ENCODE peak calls at places on chromosomes 3 and 15, in ten cellular contexts. J is GM12892, T is lower leg skin, W is heart left ventricle, Q is upper lobe of left lung, B is body of pancreas, H is NB4, C is sigmoid colon, I is H54, L is GM12878. Z is an unnamed sample.

GRCh38 chr15:95630683-95631082 is 699.8 kb upstream of the NR2F2 start:
- DNase-seq in J (no peak), T (no peak), W (no peak), Q (no peak), B (no peak), H (no peak), C (no peak), I (no peak), L (no peak), Z (no peak)

GRCh38 chr3:96478496-96478895 is 335.9 kb upstream of the EPHA6 start:
- DNase-seq in J (no peak), T (no peak), W (no peak), Q (no peak), B (no peak), H (no peak), C (no peak), I (no peak), L (no peak), Z (no peak)

GRCh38 chr3:69091389-69092029 is 6.8 kb downstream of the ARL6IP5 start:
- DNase-seq in J (no peak), T (no peak), W (no peak), Q (no peak), B (no peak), H (no peak), C (no peak), I (no peak), L (no peak), Z (no peak)

GRCh38 chr3:129003578-129004112 is 2.5 kb downstream of the EFCC1 start:
- DNase-seq in J (no peak), T (no peak), W (no peak), Q (peak), B (peak), H (no peak), C (no peak), I (no peak), L (no peak), Z (peak)

GRCh38 chr15:59997070-59997701 is 6.9 kb upstream of the FOXB1 start:
- DNase-seq in J (peak), T (no peak), W (no peak), Q (no peak), B (no peak), H (peak), C (no peak), I (no peak), L (no peak), Z (no peak)

GRCh38 chr15:63655683-63656372 is 58.6 kb downstream of the FBXL22 start:
- DNase-seq in J (no peak), T (no peak), W (peak), Q (no peak), B (no peak), H (no peak), C (no peak), I (no peak), L (no peak), Z (no peak)

GRCh38 chr3:21620511-21621395 is 130.3 kb downstream of the ZNF385D start:
- DNase-seq in J (no peak), T (no peak), W (no peak), Q (no peak), B (no peak), H (no peak), C (no peak), I (peak), L (no peak), Z (no peak)

GRCh38 chr3:44960387-44961026 is 15.5 kb downstream of the ZDHHC3 start:
- DNase-seq in J (no peak), T (no peak), W (no peak), Q (no peak), B (no peak), H (peak), C (no peak), I (no peak), L (no peak), Z (no peak)

GRCh38 chr3:120705851-120706582 is 24.0 kb upstream of the HGD start:
- DNase-seq in J (no peak), T (no peak), W (no peak), Q (no peak), B (no peak), H (no peak), C (no peak), I (no peak), L (no peak), Z (no peak)

GRCh38 chr3:8421711-8422110 is 79.9 kb upstream of the LMCD1 start:
- DNase-seq in J (no peak), T (no peak), W (no peak), Q (no peak), B (no peak), H (no peak), C (no peak), I (no peak), L (no peak), Z (no peak)

GRCh38 chr15:94070341-94071275 is 160.8 kb upstream of the MCTP2 start:
- DNase-seq in J (no peak), T (no peak), W (peak), Q (peak), B (no peak), H (peak), C (peak), I (peak), L (no peak), Z (no peak)

GRCh38 chr15:20358066-20358780 is 183.4 kb downstream of the GOLGA6L6 start:
- DNase-seq in J (no peak), T (no peak), W (no peak), Q (no peak), B (no peak), H (no peak), C (peak), I (no peak), L (no peak), Z (no peak)

GRCh38 chr15:32105258-32106248 is 75.2 kb downstream of the CHRNA7 start:
- DNase-seq in J (no peak), T (no peak), W (peak), Q (no peak), B (peak), H (no peak), C (no peak), I (no peak), L (no peak), Z (no peak)

GRCh38 chr3:53775834-53776251 is 70.4 kb downstream of the CHDH start:
- DNase-seq in J (no peak), T (no peak), W (no peak), Q (no peak), B (no peak), H (no peak), C (no peak), I (no peak), L (no peak), Z (no peak)

GRCh38 chr3:12638105-12638504 is 25.8 kb downstream of the RAF1 start:
- DNase-seq in J (no peak), T (no peak), W (no peak), Q (no peak), B (peak), H (no peak), C (no peak), I (no peak), L (no peak), Z (no peak)

GRCh38 chr3:168653255-168653654 is 557.5 kb upstream of the GOLIM4 start:
- DNase-seq in J (no peak), T (no peak), W (no peak), Q (no peak), B (no peak), H (no peak), C (no peak), I (no peak), L (no peak), Z (no peak)

GRCh38 chr3:152778001-152778400 is 56.9 kb upstream of the P2RY1 start:
- DNase-seq in J (no peak), T (no peak), W (no peak), Q (no peak), B (no peak), H (no peak), C (no peak), I (no peak), L (no peak), Z (no peak)

GRCh38 chr3:177810162-177810623 is 612.9 kb upstream of the TBL1XR1 start:
- DNase-seq in J (no peak), T (no peak), W (no peak), Q (no peak), B (no peak), H (no peak), C (no peak), I (no peak), L (no peak), Z (no peak)

GRCh38 chr15:36407647-36408046 is 171.8 kb upstream of the CDIN1 start:
- DNase-seq in J (no peak), T (no peak), W (no peak), Q (no peak), B (no peak), H (no peak), C (no peak), I (no peak), L (no peak), Z (peak)

GRCh38 chr3:120908030-120908802 is at the start of gene STXBP5L:
- DNase-seq in J (peak), T (peak), W (peak), Q (peak), B (peak), H (peak), C (peak), I (peak), L (no peak), Z (peak)

GRCh38 chr3:39101022-39101689 is 6.3 kb downstream of the GORASP1 start:
- DNase-seq in J (peak), T (no peak), W (no peak), Q (no peak), B (peak), H (peak), C (no peak), I (peak), L (no peak), Z (peak)

GRCh38 chr15:39084683-39085530 is 496.0 kb upstream of the THBS1 start:
- DNase-seq in J (no peak), T (no peak), W (peak), Q (no peak), B (peak), H (peak), C (peak), I (peak), L (no peak), Z (no peak)

GRCh38 chr15:51318382-51319150 is 19.8 kb downstream of the CYP19A1 start:
- DNase-seq in J (no peak), T (no peak), W (no peak), Q (no peak), B (no peak), H (peak), C (no peak), I (no peak), L (no peak), Z (no peak)

GRCh38 chr3:159882784-159883779 is 105.6 kb upstream of the IL12A start:
- DNase-seq in J (no peak), T (no peak), W (peak), Q (peak), B (no peak), H (no peak), C (no peak), I (no peak), L (no peak), Z (no peak)

GRCh38 chr3:79354179-79354688 is 413.6 kb downstream of the ROBO1 start:
- DNase-seq in J (no peak), T (no peak), W (no peak), Q (no peak), B (no peak), H (no peak), C (no peak), I (no peak), L (no peak), Z (no peak)

GRCh38 chr3:14238356-14238755 is 59.7 kb downstream of the LSM3 start:
- DNase-seq in J (no peak), T (no peak), W (no peak), Q (no peak), B (no peak), H (no peak), C (no peak), I (no peak), L (no peak), Z (no peak)

GRCh38 chr15:65576669-65577068 is 34.3 kb downstream of the INTS14 start:
- DNase-seq in J (no peak), T (no peak), W (no peak), Q (no peak), B (no peak), H (no peak), C (no peak), I (peak), L (no peak), Z (no peak)

GRCh38 chr3:124923833-124924232 is 10.7 kb downstream of the MUC13 start:
- DNase-seq in J (no peak), T (no peak), W (no peak), Q (no peak), B (no peak), H (no peak), C (no peak), I (no peak), L (no peak), Z (no peak)

GRCh38 chr3:25863560-25863959 is 73.7 kb downstream of the OXSM start:
- DNase-seq in J (no peak), T (no peak), W (no peak), Q (no peak), B (no peak), H (peak), C (no peak), I (no peak), L (no peak), Z (no peak)

GRCh38 chr15:62899090-62899493 is 143.5 kb upstream of the TPM1 start:
- DNase-seq in J (no peak), T (no peak), W (peak), Q (no peak), B (peak), H (no peak), C (peak), I (no peak), L (no peak), Z (no peak)

GRCh38 chr3:100833483-100833882 is 124.2 kb downstream of the TFG start:
- DNase-seq in J (no peak), T (no peak), W (no peak), Q (no peak), B (no peak), H (no peak), C (no peak), I (no peak), L (no peak), Z (no peak)

GRCh38 chr3:71847794-71848193 is 62.8 kb upstream of the PROK2 start:
- DNase-seq in J (no peak), T (no peak), W (no peak), Q (no peak), B (no peak), H (no peak), C (no peak), I (no peak), L (no peak), Z (no peak)

GRCh38 chr3:123678108-123678511 is 93.3 kb upstream of the HACD2 start:
- DNase-seq in J (no peak), T (no peak), W (no peak), Q (no peak), B (no peak), H (no peak), C (no peak), I (peak), L (no peak), Z (no peak)

GRCh38 chr3:127817331-127817821 is 4.9 kb downstream of the MGLL start:
- DNase-seq in J (no peak), T (no peak), W (peak), Q (peak), B (no peak), H (no peak), C (no peak), I (peak), L (no peak), Z (no peak)
- TF ChIP-seq POLR2A in J (no peak), T (no peak), W (no peak), Q (no peak), B (no peak), H (no peak), C (no peak), I (no peak), L (no peak), Z (no peak)

DNA sequence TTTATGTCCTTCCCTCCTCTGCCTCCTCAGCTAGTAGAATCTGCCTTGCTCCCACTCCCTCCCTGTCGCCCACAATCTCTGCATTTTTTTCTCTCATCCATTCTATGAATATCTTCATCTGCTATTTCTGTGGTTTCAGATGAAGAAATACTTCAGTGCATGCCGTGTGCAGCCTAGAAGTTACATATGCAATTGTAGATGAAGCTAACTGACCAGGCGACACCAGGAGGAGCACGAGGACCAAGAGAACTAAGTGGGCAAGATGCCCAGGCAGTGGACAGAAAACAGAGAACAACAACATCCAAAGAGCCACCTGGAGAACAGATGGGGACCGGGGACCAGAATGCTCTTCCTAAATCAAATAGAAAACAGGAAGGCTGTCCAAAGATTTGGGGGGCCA is 121.4 kb upstream of the ATP11B start:
- DNase-seq in J (no peak), T (no peak), W (no peak), Q (no peak), B (no peak), H (no peak), C (no peak), I (no peak), L (no peak), Z (no peak)
- TF ChIP-seq POLR2A in J (no peak), T (no peak), W (no peak), Q (no peak), B (no peak), H (no peak), C (no peak), I (no peak), L (no peak), Z (no peak)

GRCh38 chr3:86990171-86990733 is 697 bp downstream of the VGLL3 start:
- DNase-seq in J (no peak), T (no peak), W (peak), Q (no peak), B (peak), H (no peak), C (peak), I (no peak), L (no peak), Z (no peak)
- TF ChIP-seq POLR2A in J (no peak), T (no peak), W (no peak), Q (no peak), B (no peak), H (no peak), C (no peak), I (no peak), L (no peak), Z (no peak)

DNA sequence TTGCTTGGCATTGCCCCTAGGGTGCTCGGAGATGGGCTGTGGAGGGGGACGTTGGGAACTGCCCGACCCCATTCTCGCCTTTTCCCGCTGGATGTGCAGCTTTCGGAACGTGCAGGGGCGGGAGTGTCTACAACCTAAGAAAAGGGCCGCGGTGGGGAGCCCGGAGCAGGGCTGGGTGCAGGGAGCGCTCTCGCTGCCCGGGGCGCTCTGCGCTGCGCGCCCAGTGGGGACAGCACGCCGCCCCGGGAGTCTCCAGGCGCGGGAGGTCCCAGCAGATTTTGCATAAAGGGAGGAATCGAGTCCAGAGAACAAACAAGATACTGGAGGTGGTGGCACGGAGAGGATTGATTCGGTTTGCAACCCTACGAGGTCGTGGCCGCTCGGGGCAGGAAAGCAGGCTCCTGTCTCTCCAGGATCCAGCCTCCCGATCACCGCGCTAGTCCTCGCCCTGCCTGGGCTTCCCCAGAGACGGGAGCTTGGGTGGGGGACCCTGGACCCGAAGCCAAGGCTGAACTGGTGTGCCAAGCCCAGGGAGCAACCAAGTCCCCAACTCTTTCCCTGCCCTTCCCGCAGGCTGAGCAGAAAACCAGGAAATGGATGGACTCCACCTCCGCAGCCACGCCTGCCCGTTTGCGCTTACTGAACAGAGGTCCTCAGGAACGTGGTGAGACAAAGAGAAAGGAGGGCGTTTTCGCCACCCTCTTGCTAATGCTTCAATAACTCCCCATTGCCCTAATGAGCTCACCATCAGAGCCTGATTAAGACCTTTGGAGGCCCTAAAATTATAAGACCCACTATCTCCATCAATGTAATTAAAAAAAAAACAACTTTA is 59.7 kb downstream of the NOX5 start:
- DNase-seq in J (no peak), T (peak), W (peak), Q (peak), B (peak), H (peak), C (peak), I (peak), L (no peak), Z (peak)
- TF ChIP-seq POLR2A in J (no peak), T (no peak), W (no peak), Q (peak), B (peak), H (no peak), C (no peak), I (peak), L (no peak), Z (peak)

GRCh38 chr15:44715797-44716334 is 4.5 kb downstream of the B2M start:
- DNase-seq in J (no peak), T (no peak), W (no peak), Q (no peak), B (no peak), H (no peak), C (no peak), I (no peak), L (no peak), Z (no peak)
- TF ChIP-seq POLR2A in J (peak), T (no peak), W (no peak), Q (no peak), B (no peak), H (no peak), C (no peak), I (no peak), L (peak), Z (no peak)

GRCh38 chr15:90132437-90132836 is 30.2 kb upstream of the IDH2 start:
- DNase-seq in J (no peak), T (no peak), W (no peak), Q (no peak), B (no peak), H (no peak), C (peak), I (no peak), L (no peak), Z (no peak)

GRCh38 chr15:90141646-90142045 is 39.4 kb upstream of the IDH2 start:
- DNase-seq in J (no peak), T (no peak), W (no peak), Q (no peak), B (no peak), H (peak), C (no peak), I (peak), L (no peak), Z (no peak)

GRCh38 chr15:90142216-90143175 is 40.2 kb upstream of the IDH2 start:
- DNase-seq in J (no peak), T (no peak), W (no peak), Q (no peak), B (no peak), H (peak), C (no peak), I (no peak), L (no peak), Z (peak)

GRCh38 chr15:90143176-90143655 is 40.9 kb upstream of the IDH2 start:
- DNase-seq in J (peak), T (no peak), W (peak), Q (peak), B (peak), H (peak), C (peak), I (no peak), L (no peak), Z (peak)

DNA sequence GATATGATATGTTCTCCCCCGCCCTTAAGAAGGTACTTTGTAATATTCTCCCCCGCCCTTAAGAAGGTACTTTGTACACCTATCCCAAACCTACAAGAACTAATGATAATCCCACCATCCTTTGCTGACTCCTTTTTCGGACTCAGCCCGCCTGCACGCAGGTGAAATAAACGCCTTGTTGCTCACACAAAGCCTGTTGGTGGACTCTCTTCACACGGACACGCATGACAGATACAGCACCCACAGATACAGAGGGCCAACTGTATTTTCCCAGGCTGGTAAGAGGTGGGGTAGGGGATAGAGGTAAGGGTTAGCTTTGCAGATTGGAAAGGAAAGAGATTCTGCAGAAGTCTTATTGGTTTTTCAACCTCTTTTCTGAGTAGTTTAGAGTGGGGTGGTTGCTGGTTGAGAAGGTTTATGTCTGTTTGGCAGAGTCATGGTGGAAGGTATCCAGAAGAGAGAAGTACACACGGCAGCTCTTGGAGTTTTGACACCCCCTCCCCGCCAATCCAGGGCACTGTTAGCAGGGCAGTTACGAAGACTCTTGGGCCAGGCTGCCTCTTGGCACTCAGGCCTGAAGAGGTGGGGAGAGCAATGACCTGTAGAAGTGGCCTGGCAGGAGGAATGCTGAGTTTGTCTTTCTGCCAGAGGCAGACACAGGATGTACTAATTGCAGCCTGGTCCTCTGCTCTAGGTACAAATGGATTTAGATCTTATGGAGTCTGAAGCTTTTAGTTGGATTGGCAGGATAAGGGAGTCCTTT is 36.0 kb upstream of the IDH2 start:
- DNase-seq in J (no peak), T (no peak), W (peak), Q (peak), B (peak), H (no peak), C (no peak), I (no peak), L (no peak), Z (no peak)
- TF ChIP-seq POLR2A in J (no peak), T (no peak), W (no peak), Q (no peak), B (no peak), H (no peak), C (no peak), I (no peak), L (no peak), Z (no peak)